ENCODE peak calls at places on chromosomes 6 and 20, in five cellular contexts. One of them, this sample, is unnamed.

GRCh38 chr6:69179681-69180080 is 544.6 kb downstream of the ADGRB3 start:
- DNase-seq in fibroblast of lung: peak
- DNase-seq in GM12865: peak
- DNase-seq in kidney epithelial cell: no peak
- DNase-seq in mammary epithelial cell: peak
- DNase-seq in this sample: no peak

GRCh38 chr6:68032217-68032616 is 602.9 kb upstream of the ADGRB3 start:
- DNase-seq in fibroblast of lung: no peak
- DNase-seq in GM12865: no peak
- DNase-seq in kidney epithelial cell: no peak
- DNase-seq in mammary epithelial cell: no peak
- DNase-seq in this sample: no peak

GRCh38 chr6:12148841-12149240 is 136.7 kb downstream of the HIVEP1 start:
- DNase-seq in fibroblast of lung: peak
- DNase-seq in GM12865: no peak
- DNase-seq in kidney epithelial cell: no peak
- DNase-seq in mammary epithelial cell: no peak
- DNase-seq in this sample: no peak

GRCh38 chr20:35702051-35702823 is 3.0 kb downstream of the ROMO1 start:
- DNase-seq in fibroblast of lung: peak
- DNase-seq in GM12865: no peak
- DNase-seq in kidney epithelial cell: no peak
- DNase-seq in mammary epithelial cell: peak
- DNase-seq in this sample: no peak

GRCh38 chr6:123127807-123128206 is 131.8 kb downstream of the CLVS2 start:
- DNase-seq in fibroblast of lung: no peak
- DNase-seq in GM12865: no peak
- DNase-seq in kidney epithelial cell: no peak
- DNase-seq in mammary epithelial cell: no peak
- DNase-seq in this sample: no peak

GRCh38 chr20:36506253-36506652 is 35.1 kb upstream of the MYL9 start:
- DNase-seq in fibroblast of lung: no peak
- DNase-seq in GM12865: peak
- DNase-seq in kidney epithelial cell: no peak
- DNase-seq in mammary epithelial cell: no peak
- DNase-seq in this sample: no peak

GRCh38 chr20:47024461-47024937 is 129.9 kb downstream of the EYA2 start:
- DNase-seq in fibroblast of lung: no peak
- DNase-seq in GM12865: peak
- DNase-seq in kidney epithelial cell: no peak
- DNase-seq in mammary epithelial cell: no peak
- DNase-seq in this sample: no peak

GRCh38 chr20:44448753-44449546 is 26.7 kb upstream of the TTPAL start:
- DNase-seq in fibroblast of lung: no peak
- DNase-seq in GM12865: peak
- DNase-seq in kidney epithelial cell: no peak
- DNase-seq in mammary epithelial cell: no peak
- DNase-seq in this sample: no peak

GRCh38 chr6:168596316-168596715 is 155.3 kb downstream of the SMOC2 start:
- DNase-seq in fibroblast of lung: no peak
- DNase-seq in GM12865: no peak
- DNase-seq in kidney epithelial cell: no peak
- DNase-seq in mammary epithelial cell: no peak
- DNase-seq in this sample: no peak

GRCh38 chr6:52664991-52665686 is 5.8 kb upstream of the TMEM14A start:
- DNase-seq in fibroblast of lung: no peak
- DNase-seq in GM12865: no peak
- DNase-seq in kidney epithelial cell: no peak
- DNase-seq in mammary epithelial cell: no peak
- DNase-seq in this sample: no peak

GRCh38 chr6:1851681-1852456 is 242.2 kb downstream of the FOXC1 start:
- DNase-seq in fibroblast of lung: no peak
- DNase-seq in GM12865: no peak
- DNase-seq in kidney epithelial cell: no peak
- DNase-seq in mammary epithelial cell: no peak
- DNase-seq in this sample: no peak

GRCh38 chr20:19026901-19027644 is 185.4 kb upstream of the SLC24A3 start:
- DNase-seq in fibroblast of lung: no peak
- DNase-seq in GM12865: no peak
- DNase-seq in kidney epithelial cell: no peak
- DNase-seq in mammary epithelial cell: no peak
- DNase-seq in this sample: no peak

GRCh38 chr6:42424906-42425474 is 26.7 kb downstream of the TRERF1 start:
- DNase-seq in fibroblast of lung: no peak
- DNase-seq in GM12865: no peak
- DNase-seq in kidney epithelial cell: no peak
- DNase-seq in mammary epithelial cell: no peak
- DNase-seq in this sample: no peak

GRCh38 chr6:87730310-87730709 is 28.3 kb upstream of the AKIRIN2 start:
- DNase-seq in fibroblast of lung: peak
- DNase-seq in GM12865: no peak
- DNase-seq in kidney epithelial cell: no peak
- DNase-seq in mammary epithelial cell: peak
- DNase-seq in this sample: no peak

GRCh38 chr20:61861054-61861841 is 204.4 kb downstream of the TAF4 start:
- DNase-seq in fibroblast of lung: peak
- DNase-seq in GM12865: no peak
- DNase-seq in kidney epithelial cell: no peak
- DNase-seq in mammary epithelial cell: no peak
- DNase-seq in this sample: no peak

GRCh38 chr6:71965404-71965803 is 79.1 kb downstream of the RIMS1 start:
- DNase-seq in fibroblast of lung: peak
- DNase-seq in GM12865: peak
- DNase-seq in kidney epithelial cell: no peak
- DNase-seq in mammary epithelial cell: no peak
- DNase-seq in this sample: no peak

GRCh38 chr6:30136570-30137286 is 788 bp downstream of the TRIM40 start:
- DNase-seq in fibroblast of lung: no peak
- DNase-seq in GM12865: peak
- DNase-seq in kidney epithelial cell: no peak
- DNase-seq in mammary epithelial cell: no peak
- DNase-seq in this sample: no peak

GRCh38 chr20:10581823-10582222 is 92.0 kb downstream of the JAG1 start:
- DNase-seq in fibroblast of lung: peak
- DNase-seq in GM12865: no peak
- DNase-seq in kidney epithelial cell: no peak
- DNase-seq in mammary epithelial cell: no peak
- DNase-seq in this sample: no peak

GRCh38 chr20:24751551-24751950 is 197.5 kb upstream of the CST7 start:
- DNase-seq in fibroblast of lung: no peak
- DNase-seq in GM12865: no peak
- DNase-seq in kidney epithelial cell: no peak
- DNase-seq in mammary epithelial cell: no peak
- DNase-seq in this sample: no peak

GRCh38 chr6:157281570-157281969 is 41.7 kb downstream of the TMEM242 start:
- DNase-seq in fibroblast of lung: no peak
- DNase-seq in GM12865: peak
- DNase-seq in kidney epithelial cell: no peak
- DNase-seq in mammary epithelial cell: no peak
- DNase-seq in this sample: no peak

GRCh38 chr20:58988565-58988882 is 7.5 kb downstream of the NELFCD start:
- DNase-seq in fibroblast of lung: no peak
- DNase-seq in GM12865: no peak
- DNase-seq in kidney epithelial cell: no peak
- DNase-seq in mammary epithelial cell: no peak
- DNase-seq in this sample: no peak

GRCh38 chr6:5995705-5996686 is 10.7 kb downstream of the NRN1 start:
- DNase-seq in fibroblast of lung: peak
- DNase-seq in GM12865: no peak
- DNase-seq in kidney epithelial cell: no peak
- DNase-seq in mammary epithelial cell: peak
- DNase-seq in this sample: no peak

GRCh38 chr6:20840675-20841074 is 306.4 kb downstream of the CDKAL1 start:
- DNase-seq in fibroblast of lung: peak
- DNase-seq in GM12865: no peak
- DNase-seq in kidney epithelial cell: no peak
- DNase-seq in mammary epithelial cell: peak
- DNase-seq in this sample: no peak

GRCh38 chr20:50436052-50436656 is 74.0 kb upstream of the PTPN1 start:
- DNase-seq in fibroblast of lung: no peak
- DNase-seq in GM12865: no peak
- DNase-seq in kidney epithelial cell: no peak
- DNase-seq in mammary epithelial cell: no peak
- DNase-seq in this sample: no peak

GRCh38 chr6:6052216-6052615 is 45.5 kb upstream of the NRN1 start:
- DNase-seq in fibroblast of lung: no peak
- DNase-seq in GM12865: no peak
- DNase-seq in kidney epithelial cell: no peak
- DNase-seq in mammary epithelial cell: no peak
- DNase-seq in this sample: no peak

GRCh38 chr6:21115111-21115510 is 478.4 kb upstream of the SOX4 start:
- DNase-seq in fibroblast of lung: peak
- DNase-seq in GM12865: no peak
- DNase-seq in kidney epithelial cell: no peak
- DNase-seq in mammary epithelial cell: no peak
- DNase-seq in this sample: no peak

GRCh38 chr20:33576432-33576883 is 85.7 kb upstream of the C20orf144 start:
- DNase-seq in fibroblast of lung: no peak
- DNase-seq in GM12865: no peak
- DNase-seq in kidney epithelial cell: no peak
- DNase-seq in mammary epithelial cell: no peak
- DNase-seq in this sample: no peak
- TF ChIP-seq CTCF in fibroblast of lung: peak
- TF ChIP-seq CTCF in GM12865: no peak
- TF ChIP-seq CTCF in kidney epithelial cell: no peak
- TF ChIP-seq CTCF in mammary epithelial cell: no peak
- TF ChIP-seq CTCF in this sample: no peak

DNA sequence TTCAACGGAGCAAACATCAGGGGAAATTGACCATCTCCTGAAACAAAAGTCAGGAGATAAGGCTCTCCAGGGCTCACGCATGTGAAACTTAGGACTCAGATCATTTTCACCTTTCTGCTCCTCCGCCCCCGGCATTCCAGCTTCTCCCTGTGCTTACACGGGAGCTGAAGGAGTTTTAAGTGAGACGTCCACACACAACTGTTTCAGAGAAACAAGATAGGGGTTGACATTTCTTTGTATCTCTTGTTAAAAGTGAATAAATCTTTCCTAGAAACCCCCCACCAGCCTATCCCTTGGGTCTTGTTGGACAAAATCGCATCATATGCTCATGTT is 46.1 kb downstream of the FAM50B start:
- DNase-seq in fibroblast of lung: no peak
- DNase-seq in GM12865: no peak
- DNase-seq in kidney epithelial cell: no peak
- DNase-seq in mammary epithelial cell: no peak
- DNase-seq in this sample: no peak
- TF ChIP-seq CTCF in fibroblast of lung: no peak
- TF ChIP-seq CTCF in GM12865: no peak
- TF ChIP-seq CTCF in kidney epithelial cell: no peak
- TF ChIP-seq CTCF in mammary epithelial cell: no peak
- TF ChIP-seq CTCF in this sample: no peak

GRCh38 chr6:82712826-82713225 is 349.2 kb downstream of the TPBG start:
- DNase-seq in fibroblast of lung: no peak
- DNase-seq in GM12865: peak
- DNase-seq in kidney epithelial cell: no peak
- DNase-seq in mammary epithelial cell: no peak
- DNase-seq in this sample: no peak
- TF ChIP-seq CTCF in fibroblast of lung: peak
- TF ChIP-seq CTCF in GM12865: peak
- TF ChIP-seq CTCF in kidney epithelial cell: peak
- TF ChIP-seq CTCF in mammary epithelial cell: peak
- TF ChIP-seq CTCF in this sample: no peak

GRCh38 chr6:113649276-113649675 is 207.9 kb upstream of the MARCKS start:
- DNase-seq in fibroblast of lung: peak
- DNase-seq in GM12865: peak
- DNase-seq in kidney epithelial cell: no peak
- DNase-seq in mammary epithelial cell: peak
- DNase-seq in this sample: no peak
- TF ChIP-seq CTCF in fibroblast of lung: no peak
- TF ChIP-seq CTCF in GM12865: no peak
- TF ChIP-seq CTCF in kidney epithelial cell: no peak
- TF ChIP-seq CTCF in mammary epithelial cell: no peak
- TF ChIP-seq CTCF in this sample: no peak

GRCh38 chr6:15244605-15245360 is 1.1 kb upstream of the JARID2 start:
- DNase-seq in fibroblast of lung: peak
- DNase-seq in GM12865: peak
- DNase-seq in kidney epithelial cell: no peak
- DNase-seq in mammary epithelial cell: peak
- DNase-seq in this sample: peak

GRCh38 chr6:15247214-15247749 is 1.4 kb downstream of the JARID2 start:
- DNase-seq in fibroblast of lung: no peak
- DNase-seq in GM12865: no peak
- DNase-seq in kidney epithelial cell: no peak
- DNase-seq in mammary epithelial cell: no peak
- DNase-seq in this sample: no peak

GRCh38 chr6:15246217-15247211 is 645 bp downstream of the JARID2 start:
- DNase-seq in fibroblast of lung: no peak
- DNase-seq in GM12865: no peak
- DNase-seq in kidney epithelial cell: no peak
- DNase-seq in mammary epithelial cell: peak
- DNase-seq in this sample: no peak

GRCh38 chr6:15243994-15244604 is 1.8 kb upstream of the JARID2 start:
- DNase-seq in fibroblast of lung: no peak
- DNase-seq in GM12865: no peak
- DNase-seq in kidney epithelial cell: no peak
- DNase-seq in mammary epithelial cell: no peak
- DNase-seq in this sample: no peak

DNA sequence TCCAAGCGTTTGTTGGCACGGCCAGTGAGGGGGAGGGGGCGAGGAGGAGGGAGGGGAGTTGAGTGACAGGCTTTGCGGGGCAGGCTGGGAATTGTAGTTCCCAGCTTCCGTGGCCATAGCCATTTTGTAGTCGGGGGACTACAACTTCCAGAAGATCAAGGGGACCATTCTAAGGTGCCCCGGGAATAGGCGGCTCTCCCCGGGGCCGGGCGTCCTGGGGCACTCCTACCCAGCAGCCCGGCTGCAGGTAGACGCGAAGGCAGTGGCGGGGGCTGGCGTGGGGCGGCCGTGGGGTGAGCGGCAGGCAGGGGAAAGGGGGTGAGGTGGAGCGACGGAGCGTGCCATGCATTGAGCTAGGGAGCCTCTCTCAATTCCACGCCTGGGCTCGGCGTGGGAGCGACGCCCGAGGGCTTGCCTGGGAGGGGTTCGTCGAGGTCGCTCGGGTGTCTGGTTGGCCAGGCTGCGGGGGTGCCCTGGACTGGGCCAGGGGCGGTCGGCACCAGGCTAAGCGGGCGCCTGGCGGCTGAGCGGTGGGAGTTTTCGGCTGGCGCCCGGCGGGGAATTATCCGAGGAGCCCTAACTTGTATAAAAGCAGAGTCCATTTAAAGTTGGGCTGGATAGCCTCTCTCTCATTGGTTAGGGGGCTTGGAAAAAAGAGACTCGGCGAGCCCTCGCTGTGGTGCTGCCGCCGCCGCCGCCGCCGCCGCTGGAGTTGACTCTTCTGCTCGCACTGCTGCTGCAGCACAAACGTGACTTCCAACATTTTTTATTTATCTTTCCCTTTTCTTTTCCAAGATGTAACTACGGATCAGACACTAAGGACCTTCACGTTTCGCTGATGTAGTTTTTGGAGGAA is at the start of gene JARID2:
- DNase-seq in fibroblast of lung: peak
- DNase-seq in GM12865: peak
- DNase-seq in kidney epithelial cell: peak
- DNase-seq in mammary epithelial cell: peak
- DNase-seq in this sample: peak
- TF ChIP-seq CTCF in fibroblast of lung: no peak
- TF ChIP-seq CTCF in GM12865: no peak
- TF ChIP-seq CTCF in kidney epithelial cell: no peak
- TF ChIP-seq CTCF in mammary epithelial cell: no peak
- TF ChIP-seq CTCF in this sample: no peak

This sample was measured in omental fat pad.